ENCODE peak calls at places on chromosomes 13 and 19, in six cellular contexts. F is fibroblast of lung, U is GM12878, Q is PC-3, S is IMR-90, E is GM23248. Z is an unnamed sample.

GRCh38 chr13:113351514-113352026 is 12.4 kb downstream of the GRTP1 start:
- DNase-seq in F (peak; percentile 22), Q (no peak), E (no peak), S (no peak), U (no peak), Z (no peak)

GRCh38 chr19:39494661-39495060 is 4.1 kb upstream of the DLL3 start:
- DNase-seq in Q (no peak), S (no peak), U (no peak), F (no peak), E (no peak), Z (peak; percentile 43)

GRCh38 chr19:17680235-17680722 is 7.9 kb downstream of the UNC13A start:
- DNase-seq in E (peak; percentile 86), Q (peak; percentile 51), S (peak; percentile 62), U (peak; percentile 27), F (peak; percentile 42), Z (peak; percentile 96)

GRCh38 chr13:99072356-99072755 is 94.5 kb upstream of the DOCK9 start:
- DNase-seq in U (no peak), Q (no peak), E (no peak), F (no peak), S (no peak), Z (no peak)

GRCh38 chr13:66673401-66673800 is 556.7 kb downstream of the PCDH9 start:
- DNase-seq in U (no peak), F (peak; percentile 85), S (peak; percentile 42), Q (no peak), E (peak; percentile 1), Z (peak; percentile 48)

GRCh38 chr19:17739121-17739875 is 12.0 kb upstream of the FCHO1 start:
- DNase-seq in S (no peak), F (no peak), U (peak; percentile 40), E (no peak), Q (no peak), Z (peak; percentile 22)

GRCh38 chr19:51654783-51655182 is 8.2 kb upstream of the SIGLEC14 start:
- DNase-seq in U (no peak), E (peak; percentile 15), F (no peak), Q (no peak), S (no peak), Z (no peak)

GRCh38 chr13:31807090-31807541 is 67.8 kb downstream of the RXFP2 start:
- DNase-seq in E (peak; percentile 85), U (no peak), Q (no peak), S (no peak), F (no peak), Z (peak; percentile 10)

GRCh38 chr13:30932481-30933333 is at the start of gene TEX26:
- DNase-seq in S (no peak), U (no peak), E (no peak), Q (no peak), F (peak; percentile 30), Z (peak; percentile 77)

DNA sequence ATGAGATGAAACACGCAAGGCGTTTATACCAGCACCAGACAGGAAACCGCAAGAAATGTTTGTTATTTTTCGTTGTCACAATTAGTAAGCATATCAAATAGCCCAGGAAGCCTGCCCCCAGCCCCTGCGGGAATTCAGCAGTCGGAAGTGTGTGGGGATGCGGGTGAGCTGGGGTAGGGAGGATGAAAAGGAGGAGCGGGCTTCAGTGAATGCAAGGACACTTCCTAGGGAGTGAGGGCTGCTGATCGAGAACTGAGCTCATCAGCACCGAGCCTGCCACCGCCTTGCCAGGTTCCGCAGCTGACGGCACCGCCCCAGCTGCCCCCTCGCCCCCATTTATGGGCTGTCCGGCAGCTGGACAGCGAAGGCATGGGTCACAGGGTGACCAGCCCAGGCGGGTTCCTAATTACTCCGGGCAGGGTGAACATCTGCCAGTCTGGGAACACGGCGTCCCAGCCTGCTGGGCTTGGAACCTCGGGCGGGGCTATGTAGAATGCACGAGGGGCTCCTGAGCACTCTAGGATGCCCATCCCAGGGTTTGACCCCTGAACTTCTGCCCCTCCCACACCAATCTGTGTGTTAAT is 1.6 kb upstream of the BEST2 start:
- DNase-seq in E (peak; percentile 33), Q (peak; percentile 64), S (peak; percentile 56), F (peak; percentile 41), U (no peak), Z (peak; percentile 90)
- H3K27ac ChIP-seq in E (no peak overlapping the region), Q (no peak overlapping the region), S (no peak overlapping the region), F (no peak overlapping the region), U (no peak overlapping the region), Z (no peak overlapping the region)

DNA sequence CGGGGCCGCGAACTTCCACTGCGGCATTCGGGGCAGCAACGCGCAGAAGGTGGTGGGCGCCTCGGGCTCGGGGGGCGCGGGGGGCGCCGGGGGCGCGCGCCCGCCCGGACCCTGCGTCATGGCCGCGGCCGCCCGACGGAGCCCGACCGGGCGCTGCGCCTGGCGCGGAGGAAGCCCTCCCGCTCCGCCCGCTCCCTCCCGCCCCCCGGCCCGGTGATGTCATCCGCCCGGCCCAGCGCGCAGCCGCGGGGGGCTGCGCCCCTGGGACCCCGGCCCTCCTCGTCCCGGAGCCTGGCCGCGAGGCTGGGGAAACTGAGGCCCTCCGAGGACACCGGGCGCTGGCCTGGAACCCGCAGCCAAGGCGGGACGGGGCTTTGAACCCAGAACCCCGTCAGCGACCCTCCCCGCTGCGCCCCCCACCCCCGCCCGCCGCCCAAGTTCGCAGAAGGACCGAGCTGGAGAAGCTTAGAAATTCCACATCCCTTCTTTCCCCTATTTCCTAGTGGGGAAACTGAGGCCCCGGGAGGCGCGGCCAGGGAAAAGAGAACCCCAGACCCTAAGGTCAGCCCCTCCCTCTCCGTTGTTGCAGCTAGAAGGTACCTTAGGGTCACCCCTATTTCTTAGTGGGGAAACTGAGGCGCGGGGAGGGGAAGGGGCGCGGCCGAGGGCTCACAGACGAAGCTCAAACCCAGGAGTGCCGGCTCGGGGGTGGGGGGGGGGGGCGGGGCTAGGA is at the start of gene SHC2:
- DNase-seq in S (no peak), E (no peak), F (no peak), U (no peak), Q (no peak), Z (no peak)
- H3K4me2 ChIP-seq in S (peak within 1 kb of the TSS; percentile 67), E (no peak within 1 kb of the TSS), F (peak within 1 kb of the TSS; percentile 35), U (no peak within 1 kb of the TSS), Q (peak within 1 kb of the TSS; percentile 86), Z (peak within 1 kb of the TSS; percentile 32)

DNA sequence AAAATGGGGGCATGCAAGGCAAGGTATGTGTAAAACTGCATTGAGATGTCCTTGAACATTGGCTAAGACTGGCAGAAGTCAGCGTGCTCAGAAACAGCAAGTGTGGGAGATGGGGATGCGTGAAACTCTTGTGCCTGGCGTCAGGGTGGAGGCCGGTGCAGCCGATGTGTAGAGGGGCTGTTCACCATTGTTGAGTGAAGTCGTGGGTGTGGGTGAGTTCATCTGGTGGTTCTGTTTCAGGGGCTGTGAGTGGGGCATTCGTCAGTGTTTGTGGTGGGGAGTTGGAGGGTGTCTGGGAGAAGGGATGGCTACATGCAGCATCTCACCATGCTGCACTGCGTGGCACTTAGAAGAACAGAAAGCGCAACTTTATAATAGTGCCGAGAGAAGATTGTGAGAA is 11.4 kb upstream of the MIA start:
- DNase-seq in S (no peak), U (no peak), Q (no peak), F (no peak), E (no peak), Z (peak; percentile 36)
- H4K20me1 ChIP-seq in S (peaks cover 8% of the 10 kb centered on the region), U (peaks cover 3% of the 10 kb centered on the region), Q (no peaks in the 10 kb centered on the region), F (no peaks in the 10 kb centered on the region), E (no peaks in the 10 kb centered on the region), Z (no peaks in the 10 kb centered on the region)

GRCh38 chr19:42053037-42053935 is 16.7 kb downstream of the GRIK5 start:
- DNase-seq in Q (peak; percentile 58), E (no peak), S (no peak), U (no peak), F (no peak), Z (peak; percentile 41)
- H3K27ac ChIP-seq in Q (peak overlapping the region; percentile 96), E (no peak overlapping the region), S (no peak overlapping the region), U (no peak overlapping the region), F (no peak overlapping the region), Z (no peak overlapping the region)

GRCh38 chr13:21590231-21590630 is 13.7 kb downstream of the MICU2 start:
- DNase-seq in U (no peak), E (no peak), F (peak; percentile 27), Q (no peak), S (peak; percentile 21), Z (no peak)
- H3K4me2 ChIP-seq in U (no peak overlapping the region), E (no peak overlapping the region), F (no peak overlapping the region), Q (no peak overlapping the region), S (no peak overlapping the region), Z (no peak overlapping the region)

GRCh38 chr13:110501188-110501587 is 60.3 kb downstream of the RAB20 start:
- DNase-seq in E (no peak), Q (no peak), S (no peak), F (no peak), U (no peak), Z (peak; percentile 37)
- H4K20me1 ChIP-seq in E (no peaks in the 10 kb centered on the region), Q (no peaks in the 10 kb centered on the region), S (peaks cover 10% of the 10 kb centered on the region), F (no peaks in the 10 kb centered on the region), U (no peaks in the 10 kb centered on the region), Z (no peaks in the 10 kb centered on the region)

GRCh38 chr19:48321622-48322591 is 3.4 kb upstream of the EMP3 start:
- DNase-seq in E (peak; percentile 99), S (peak; percentile 98), Q (peak; percentile 96), F (peak; percentile 99), U (peak; percentile 92), Z (peak; percentile 97)
- H3K27ac ChIP-seq in E (peak overlapping the region; percentile 94), S (peak overlapping the region; percentile 96), Q (peak overlapping the region; percentile 88), F (peak overlapping the region; percentile 96), U (peak overlapping the region; percentile 96), Z (peak overlapping the region; percentile 94)

GRCh38 chr19:14772995-14773394 is 5.4 kb downstream of the ADGRE2 start:
- DNase-seq in U (no peak), Q (no peak), F (no peak), E (no peak), S (no peak), Z (no peak)

GRCh38 chr19:14774373-14774772 is 4.0 kb downstream of the ADGRE2 start:
- DNase-seq in E (no peak), S (no peak), U (no peak), F (no peak), Q (no peak), Z (no peak)

GRCh38 chr19:14770944-14771839 is 7.2 kb downstream of the ADGRE2 start:
- DNase-seq in U (no peak), F (no peak), Q (no peak), S (no peak), E (no peak), Z (peak; percentile 54)

GRCh38 chr19:14772467-14772866 is 5.9 kb downstream of the ADGRE2 start:
- DNase-seq in U (no peak), E (no peak), S (no peak), F (no peak), Q (no peak), Z (peak; percentile 9)

GRCh38 chr19:14775855-14776254 is 2.5 kb downstream of the ADGRE2 start:
- DNase-seq in F (no peak), E (no peak), S (no peak), Q (no peak), U (no peak), Z (peak; percentile 45)
- H3K4me2 ChIP-seq in F (no peak overlapping the region), E (no peak overlapping the region), S (no peak overlapping the region), Q (peak overlapping the region; percentile 97), U (peak overlapping the region; percentile 72), Z (peak overlapping the region; percentile 83)

DNA sequence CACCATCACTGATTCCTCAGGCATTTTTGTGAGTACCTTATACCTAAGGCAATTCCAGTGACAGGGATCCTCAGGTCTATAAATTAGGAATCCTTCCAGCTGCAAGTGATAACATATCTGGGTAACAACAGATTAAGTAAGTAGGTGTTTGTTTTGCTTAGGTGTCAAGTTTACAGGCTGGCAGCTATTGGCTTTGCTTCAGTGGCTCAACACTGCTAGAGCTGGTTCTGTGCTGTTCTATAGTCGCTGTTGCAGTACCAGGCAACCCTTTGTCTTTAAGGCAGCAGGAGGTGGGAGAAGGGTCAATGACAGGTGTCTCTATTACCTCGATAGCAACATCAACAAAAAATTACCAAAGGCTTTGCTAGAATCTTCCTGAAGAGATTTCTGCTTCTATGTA is 27.0 kb downstream of the SLC10A2 start:
- DNase-seq in Q (no peak), E (no peak), F (no peak), S (no peak), U (no peak), Z (no peak)
- H4K20me1 ChIP-seq in Q (no peaks in the 10 kb centered on the region), E (no peaks in the 10 kb centered on the region), F (no peaks in the 10 kb centered on the region), S (no peaks in the 10 kb centered on the region), U (no peaks in the 10 kb centered on the region), Z (no peaks in the 10 kb centered on the region)

Z was measured in osteoblast.